ENCODE peak calls at places on chromosomes 12 and 14, in eight cellular contexts. W is foreskin fibroblast; N is stimulated activated CD4-positive, alpha-beta T cell treated with anti-CD3 and anti-CD28 coated beads, Interleukin-15, amount 100 ng/mL, for 1 hour; R is WTC11; M is NCI-H1694 treated with DMSO at 0.1 percent for 48 hours; Q is tibial artery; D is A549; I is psoas muscle. P is an unnamed sample.
A peak's percentile ranks its signal among the peaks of the same experiment; 100 is the strongest.

GRCh38 chr12:66237505-66238175 is 48.6 kb downstream of the IRAK3 start:
- DNase-seq in W (no peak), N (no peak), R (no peak), M (no peak), Q (no peak), D (no peak), I (no peak), P (no peak)

GRCh38 chr14:106094654-106095189 is 568.3 kb downstream of the TMEM121 start:
- DNase-seq in W (no peak), N (peak; percentile 20), R (no peak), M (peak; percentile 40), Q (no peak), D (no peak), I (no peak), P (no peak)

GRCh38 chr12:109760031-109760929 is 46.7 kb downstream of the FAM222A start:
- DNase-seq in W (no peak), N (no peak), R (peak; percentile 6), M (no peak), Q (peak; percentile 19), D (no peak), I (no peak), P (no peak)

GRCh38 chr14:66228267-66228970 is 257.8 kb upstream of the CCDC196 start:
- DNase-seq in W (no peak), N (no peak), R (no peak), M (no peak), Q (no peak), D (no peak), I (no peak), P (no peak)

GRCh38 chr12:14950421-14950820 is 11.0 kb downstream of the ARHGDIB start:
- DNase-seq in W (no peak), N (no peak), R (no peak), M (no peak), Q (no peak), D (no peak), I (no peak), P (no peak)

GRCh38 chr14:76710093-76711010 is 50.9 kb upstream of the VASH1 start:
- DNase-seq in W (peak; percentile 24), N (no peak), R (no peak), M (peak; percentile 95), Q (no peak), D (peak; percentile 44), I (no peak), P (peak; percentile 58)

GRCh38 chr12:54356228-54356627 is 8.1 kb downstream of the GPR84 start:
- DNase-seq in W (no peak), N (no peak), R (no peak), M (no peak), Q (no peak), D (no peak), I (no peak), P (no peak)

GRCh38 chr12:57772429-57773322 is at the start of gene EEF1AKMT3:
- DNase-seq in W (peak; percentile 51), N (no peak), R (peak; percentile 63), M (peak; percentile 42), Q (peak; percentile 72), D (peak; percentile 71), I (peak; percentile 67), P (peak; percentile 76)

GRCh38 chr12:39157696-39158342 is 252.4 kb upstream of the CPNE8 start:
- DNase-seq in W (no peak), N (no peak), R (no peak), M (no peak), Q (no peak), D (no peak), I (no peak), P (no peak)

GRCh38 chr12:124518051-124518932 is 49.1 kb downstream of the NCOR2 start:
- DNase-seq in W (peak; percentile 98), N (no peak), R (no peak), M (peak; percentile 95), Q (peak; percentile 100), D (peak; percentile 98), I (peak; percentile 98), P (peak; percentile 75)

GRCh38 chr12:132500856-132501180 is 10.9 kb downstream of the FBRSL1 start:
- DNase-seq in W (no peak), N (no peak), R (no peak), M (no peak), Q (no peak), D (no peak), I (no peak), P (no peak)

GRCh38 chr12:131928080-131928764 is 854 bp upstream of the PUS1 start:
- DNase-seq in W (no peak), N (no peak), R (peak; percentile 41), M (no peak), Q (no peak), D (no peak), I (no peak), P (no peak)

GRCh38 chr14:104968541-104969401 is 9.4 kb downstream of the AHNAK2 start:
- DNase-seq in W (no peak), N (no peak), R (no peak), M (no peak), Q (peak; percentile 68), D (peak; percentile 56), I (peak; percentile 47), P (no peak)

GRCh38 chr12:27657296-27657695 is 39.0 kb upstream of the REP15 start:
- DNase-seq in W (no peak), N (no peak), R (no peak), M (no peak), Q (no peak), D (no peak), I (no peak), P (no peak)

GRCh38 chr12:52581481-52581880 is 7.8 kb upstream of the KRT74 start:
- DNase-seq in W (peak; percentile 5), N (no peak), R (no peak), M (no peak), Q (no peak), D (peak; percentile 53), I (no peak), P (no peak)

GRCh38 chr14:87869619-87870583 is 123.1 kb downstream of the GALC start:
- DNase-seq in W (peak; percentile 7), N (no peak), R (no peak), M (no peak), Q (no peak), D (no peak), I (no peak), P (no peak)

GRCh38 chr12:30928356-30929264 is 2.1 kb downstream of the TSPAN11 start:
- DNase-seq in W (no peak), N (no peak), R (no peak), M (no peak), Q (peak; percentile 19), D (no peak), I (no peak), P (no peak)

GRCh38 chr14:100773331-100774163 is 46.9 kb downstream of the DLK1 start:
- DNase-seq in W (no peak), N (no peak), R (no peak), M (no peak), Q (no peak), D (no peak), I (no peak), P (no peak)

GRCh38 chr12:2248901-2249381 is 196.2 kb downstream of the CACNA1C start:
- DNase-seq in W (peak; percentile 68), N (no peak), R (no peak), M (peak; percentile 16), Q (no peak), D (no peak), I (no peak), P (no peak)

GRCh38 chr12:99767809-99768208 is 120.3 kb downstream of the GARIN6 start:
- DNase-seq in W (no peak), N (no peak), R (no peak), M (peak; percentile 34), Q (no peak), D (no peak), I (no peak), P (no peak)

GRCh38 chr14:30387856-30388255 is 171.1 kb upstream of the G2E3 start:
- DNase-seq in W (no peak), N (no peak), R (no peak), M (no peak), Q (no peak), D (no peak), I (no peak), P (no peak)

GRCh38 chr14:71231521-71232393 is 324.5 kb downstream of the PCNX1 start:
- DNase-seq in W (no peak), N (no peak), R (peak; percentile 19), M (peak; percentile 93), Q (no peak), D (no peak), I (no peak), P (no peak)

GRCh38 chr14:99233222-99234035 is 38.6 kb downstream of the BCL11B start:
- DNase-seq in W (no peak), N (no peak), R (no peak), M (no peak), Q (no peak), D (no peak), I (no peak), P (no peak)

GRCh38 chr14:71658261-71658860 is 273.9 kb upstream of the RGS6 start:
- DNase-seq in W (peak; percentile 31), N (no peak), R (no peak), M (no peak), Q (no peak), D (no peak), I (no peak), P (no peak)

GRCh38 chr12:98406378-98406777 is 109.0 kb upstream of the TMPO start:
- DNase-seq in W (no peak), N (no peak), R (no peak), M (no peak), Q (no peak), D (no peak), I (no peak), P (no peak)

P was measured in SW 1271.